ENCODE peak calls at places on chromosome 11, in ten cellular contexts. One of them, this sample, is unnamed.

GRCh38 chr11:86374586-86374985 is at the start of gene CCDC81:
- DNase-seq in stimulated activated CD4-positive, alpha-beta T cell treated with anti-CD3 and anti-CD28 coated beads, Interleukin-1b, Interleukin-23, amount 100 ng/mL, for 24 hours: no peak
- DNase-seq in NCI-H2081: no peak
- DNase-seq in M059J: peak
- DNase-seq in Right ventricle myocardium superior: peak
- DNase-seq in HTR-8/SVneo: no peak
- DNase-seq in dermis microvascular lymphatic vessel endothelial cell: no peak
- DNase-seq in activated CD4-positive, alpha-beta T cell treated with anti-CD3 and anti-CD28 coated beads, Interleukin-2, amount 50 U/mL, for 48 hours: no peak
- DNase-seq in psoas muscle: no peak
- DNase-seq in prostate gland: no peak
- DNase-seq in this sample: peak

GRCh38 chr11:120340529-120340928 is 4.3 kb downstream of the ARHGEF12 start:
- DNase-seq in psoas muscle: no peak
- DNase-seq in activated CD4-positive, alpha-beta T cell treated with anti-CD3 and anti-CD28 coated beads, Interleukin-2, amount 50 U/mL, for 48 hours: no peak
- DNase-seq in prostate gland: no peak
- DNase-seq in Right ventricle myocardium superior: no peak
- DNase-seq in NCI-H2081: no peak
- DNase-seq in stimulated activated CD4-positive, alpha-beta T cell treated with anti-CD3 and anti-CD28 coated beads, Interleukin-1b, Interleukin-23, amount 100 ng/mL, for 24 hours: no peak
- DNase-seq in M059J: peak
- DNase-seq in HTR-8/SVneo: no peak
- DNase-seq in dermis microvascular lymphatic vessel endothelial cell: peak
- DNase-seq in this sample: no peak

GRCh38 chr11:82676483-82677094 is 57.1 kb downstream of the FAM181B start:
- DNase-seq in Right ventricle myocardium superior: no peak
- DNase-seq in M059J: no peak
- DNase-seq in HTR-8/SVneo: no peak
- DNase-seq in activated CD4-positive, alpha-beta T cell treated with anti-CD3 and anti-CD28 coated beads, Interleukin-2, amount 50 U/mL, for 48 hours: no peak
- DNase-seq in dermis microvascular lymphatic vessel endothelial cell: no peak
- DNase-seq in stimulated activated CD4-positive, alpha-beta T cell treated with anti-CD3 and anti-CD28 coated beads, Interleukin-1b, Interleukin-23, amount 100 ng/mL, for 24 hours: no peak
- DNase-seq in prostate gland: no peak
- DNase-seq in NCI-H2081: no peak
- DNase-seq in psoas muscle: no peak
- DNase-seq in this sample: no peak

GRCh38 chr11:63939351-63939920 is 634 bp downstream of the NAA40 start:
- DNase-seq in prostate gland: no peak
- DNase-seq in psoas muscle: no peak
- DNase-seq in stimulated activated CD4-positive, alpha-beta T cell treated with anti-CD3 and anti-CD28 coated beads, Interleukin-1b, Interleukin-23, amount 100 ng/mL, for 24 hours: no peak
- DNase-seq in dermis microvascular lymphatic vessel endothelial cell: no peak
- DNase-seq in activated CD4-positive, alpha-beta T cell treated with anti-CD3 and anti-CD28 coated beads, Interleukin-2, amount 50 U/mL, for 48 hours: no peak
- DNase-seq in NCI-H2081: no peak
- DNase-seq in M059J: peak
- DNase-seq in HTR-8/SVneo: no peak
- DNase-seq in Right ventricle myocardium superior: no peak
- DNase-seq in this sample: peak

GRCh38 chr11:8354622-8355417 is 91.1 kb upstream of the LMO1 start:
- DNase-seq in stimulated activated CD4-positive, alpha-beta T cell treated with anti-CD3 and anti-CD28 coated beads, Interleukin-1b, Interleukin-23, amount 100 ng/mL, for 24 hours: no peak
- DNase-seq in Right ventricle myocardium superior: no peak
- DNase-seq in HTR-8/SVneo: no peak
- DNase-seq in dermis microvascular lymphatic vessel endothelial cell: no peak
- DNase-seq in psoas muscle: no peak
- DNase-seq in prostate gland: no peak
- DNase-seq in activated CD4-positive, alpha-beta T cell treated with anti-CD3 and anti-CD28 coated beads, Interleukin-2, amount 50 U/mL, for 48 hours: no peak
- DNase-seq in NCI-H2081: peak
- DNase-seq in M059J: peak
- DNase-seq in this sample: peak

GRCh38 chr11:3885855-3886254 is 30.4 kb downstream of the STIM1 start:
- DNase-seq in Right ventricle myocardium superior: no peak
- DNase-seq in psoas muscle: no peak
- DNase-seq in dermis microvascular lymphatic vessel endothelial cell: no peak
- DNase-seq in HTR-8/SVneo: no peak
- DNase-seq in prostate gland: no peak
- DNase-seq in NCI-H2081: no peak
- DNase-seq in M059J: peak
- DNase-seq in activated CD4-positive, alpha-beta T cell treated with anti-CD3 and anti-CD28 coated beads, Interleukin-2, amount 50 U/mL, for 48 hours: no peak
- DNase-seq in stimulated activated CD4-positive, alpha-beta T cell treated with anti-CD3 and anti-CD28 coated beads, Interleukin-1b, Interleukin-23, amount 100 ng/mL, for 24 hours: no peak
- DNase-seq in this sample: no peak

GRCh38 chr11:74057251-74058151 is 48.6 kb upstream of the UCP3 start:
- DNase-seq in activated CD4-positive, alpha-beta T cell treated with anti-CD3 and anti-CD28 coated beads, Interleukin-2, amount 50 U/mL, for 48 hours: no peak
- DNase-seq in HTR-8/SVneo: peak
- DNase-seq in NCI-H2081: no peak
- DNase-seq in psoas muscle: no peak
- DNase-seq in stimulated activated CD4-positive, alpha-beta T cell treated with anti-CD3 and anti-CD28 coated beads, Interleukin-1b, Interleukin-23, amount 100 ng/mL, for 24 hours: no peak
- DNase-seq in M059J: peak
- DNase-seq in Right ventricle myocardium superior: no peak
- DNase-seq in dermis microvascular lymphatic vessel endothelial cell: no peak
- DNase-seq in prostate gland: no peak
- DNase-seq in this sample: no peak

GRCh38 chr11:55967914-55968313 is 1.8 kb downstream of the OR10AG1 start:
- DNase-seq in HTR-8/SVneo: no peak
- DNase-seq in activated CD4-positive, alpha-beta T cell treated with anti-CD3 and anti-CD28 coated beads, Interleukin-2, amount 50 U/mL, for 48 hours: no peak
- DNase-seq in NCI-H2081: no peak
- DNase-seq in stimulated activated CD4-positive, alpha-beta T cell treated with anti-CD3 and anti-CD28 coated beads, Interleukin-1b, Interleukin-23, amount 100 ng/mL, for 24 hours: no peak
- DNase-seq in Right ventricle myocardium superior: no peak
- DNase-seq in M059J: no peak
- DNase-seq in dermis microvascular lymphatic vessel endothelial cell: no peak
- DNase-seq in psoas muscle: no peak
- DNase-seq in prostate gland: no peak
- DNase-seq in this sample: no peak